ENCODE peak calls at places on chromosome 4, in ten cellular contexts. T is naive thymus-derived CD8-positive, alpha-beta T cell; C is effector memory CD4-positive, alpha-beta T cell; L is sigmoid colon; F is dermis blood vessel endothelial cell; A is stimulated activated CD4-positive, alpha-beta T cell treated with anti-CD3 and anti-CD28 coated beads, Interleukin-4, amount 100 ng/mL, for 48 hours; B is NCI-H1092; S is hepatic stellate cell; E is MG63; D is HuH-7.5. K is an unnamed sample.

GRCh38 chr4:1084394-1084793 is 29.0 kb downstream of the RNF212 start:
- DNase-seq in E (no peak), B (no peak), S (no peak), T (no peak), F (no peak), A (no peak), D (no peak), L (no peak), C (no peak), K (no peak)

GRCh38 chr4:82797591-82798081 is 960 bp downstream of the SCD5 start:
- DNase-seq in B (no peak), A (no peak), L (peak), E (peak), F (peak), T (peak), S (no peak), C (no peak), D (peak), K (no peak)

GRCh38 chr4:5751073-5751917 is 40.3 kb downstream of the EVC start:
- DNase-seq in S (no peak), E (no peak), C (no peak), T (no peak), A (no peak), D (no peak), B (no peak), L (peak), F (no peak), K (no peak)

GRCh38 chr4:114684462-114684861 is 85.9 kb downstream of the UGT8 start:
- DNase-seq in T (no peak), B (no peak), L (no peak), S (no peak), E (no peak), C (no peak), F (no peak), A (no peak), D (no peak), K (no peak)

GRCh38 chr4:3784469-3785291 is 18.5 kb downstream of the ADRA2C start:
- DNase-seq in T (no peak), D (peak), E (no peak), A (no peak), L (no peak), S (no peak), B (no peak), F (no peak), C (no peak), K (no peak)

GRCh38 chr4:46123872-46124755 is at the start of gene GABRG1:
- DNase-seq in S (no peak), F (no peak), D (no peak), C (no peak), E (no peak), A (no peak), B (no peak), L (no peak), T (no peak), K (no peak)

GRCh38 chr4:78612398-78613005 is 60.9 kb downstream of the ANXA3 start:
- DNase-seq in C (no peak), D (no peak), F (peak), E (no peak), B (peak), S (peak), L (no peak), T (peak), A (no peak), K (peak)

GRCh38 chr4:183392377-183392776 is 52.1 kb upstream of the CDKN2AIP start:
- DNase-seq in C (no peak), A (no peak), T (peak), B (no peak), F (no peak), L (no peak), E (no peak), S (no peak), D (no peak), K (no peak)

K was measured in mucosa of gallbladder.